ENCODE peak calls at places on chromosomes 3 and 15, in ten cellular contexts. W is Karpas-422; L is HCT116; U is mucosa of descending colon; S is ovary; C is mesendoderm; Q is CD8-positive, alpha-beta memory T cell; R is tibial nerve; A is BJ; I is transverse colon. G is an unnamed sample. For H3K36me3, the result is how much of the 10 kb centered on the place peaks cover.

GRCh38 chr3:53812434-53812833 is 33.8 kb downstream of the CHDH start:
- DNase-seq in W (no peak), L (no peak), U (no peak), S (no peak), C (peak), Q (no peak), R (no peak), A (no peak), I (no peak), G (peak)

GRCh38 chr15:87681054-87681453 is 575.5 kb downstream of the NTRK3 start:
- DNase-seq in W (peak), L (no peak), U (no peak), S (no peak), C (no peak), Q (no peak), R (no peak), A (no peak), I (no peak), G (no peak)

GRCh38 chr3:129576514-129577345 is 29.7 kb downstream of the PLXND1 start:
- DNase-seq in W (peak), L (no peak), U (peak), S (no peak), C (no peak), Q (peak), R (no peak), A (no peak), I (peak), G (no peak)

GRCh38 chr15:31504462-31504839 is 177.8 kb downstream of the KLF13 start:
- DNase-seq in W (no peak), L (no peak), U (no peak), S (no peak), C (no peak), Q (no peak), R (no peak), A (no peak), I (no peak), G (no peak)

GRCh38 chr15:32849769-32850668 is 132.2 kb downstream of the GREM1 start:
- DNase-seq in W (no peak), L (no peak), U (no peak), S (no peak), C (no peak), Q (no peak), R (no peak), A (peak), I (no peak), G (no peak)

GRCh38 chr3:197833930-197834715 is 43.1 kb downstream of the LRCH3 start:
- DNase-seq in W (no peak), L (no peak), U (no peak), S (no peak), C (no peak), Q (no peak), R (no peak), A (no peak), I (no peak), G (no peak)

GRCh38 chr15:66065325-66065724 is 188.2 kb downstream of the MEGF11 start:
- DNase-seq in W (no peak), L (no peak), U (no peak), S (no peak), C (no peak), Q (no peak), R (no peak), A (no peak), I (no peak), G (no peak)

GRCh38 chr3:120450261-120450913 is 405 bp downstream of the FSTL1 start:
- DNase-seq in W (no peak), L (no peak), U (peak), S (peak), C (peak), Q (no peak), R (peak), A (no peak), I (peak), G (peak)

GRCh38 chr15:48373855-48374421 is 42.7 kb downstream of the DUT start:
- DNase-seq in W (no peak), L (no peak), U (no peak), S (no peak), C (no peak), Q (no peak), R (no peak), A (no peak), I (no peak), G (no peak)

GRCh38 chr3:41026394-41027177 is 172.7 kb upstream of the CTNNB1 start:
- DNase-seq in W (no peak), L (no peak), U (no peak), S (peak), C (peak), Q (no peak), R (no peak), A (no peak), I (peak), G (no peak)

GRCh38 chr15:64667736-64668161 is 107.6 kb downstream of the RBPMS2 start:
- DNase-seq in W (no peak), L (no peak), U (no peak), S (no peak), C (peak), Q (no peak), R (no peak), A (peak), I (no peak), G (peak)

GRCh38 chr3:159928692-159929091 is 59.9 kb upstream of the IL12A start:
- DNase-seq in W (no peak), L (no peak), U (no peak), S (no peak), C (peak), Q (no peak), R (no peak), A (peak), I (no peak), G (no peak)

GRCh38 chr3:98967758-98968157 is 66.3 kb upstream of the DCBLD2 start:
- DNase-seq in W (no peak), L (no peak), U (no peak), S (no peak), C (no peak), Q (no peak), R (no peak), A (no peak), I (no peak), G (no peak)

GRCh38 chr3:14775011-14775410 is 43.8 kb upstream of the FGD5 start:
- DNase-seq in W (no peak), L (no peak), U (no peak), S (no peak), C (no peak), Q (no peak), R (no peak), A (no peak), I (no peak), G (no peak)

GRCh38 chr3:177977381-177978158 is 558.7 kb upstream of the KCNMB2 start:
- DNase-seq in W (no peak), L (peak), U (no peak), S (no peak), C (no peak), Q (no peak), R (no peak), A (peak), I (no peak), G (no peak)

GRCh38 chr15:57769266-57769665 is 62.8 kb downstream of the POLR2M start:
- DNase-seq in W (no peak), L (no peak), U (no peak), S (no peak), C (no peak), Q (no peak), R (peak), A (peak), I (no peak), G (no peak)

GRCh38 chr3:102114264-102114979 is 265.1 kb downstream of the NFKBIZ start:
- DNase-seq in W (no peak), L (no peak), U (no peak), S (no peak), C (no peak), Q (no peak), R (no peak), A (no peak), I (no peak), G (no peak)

GRCh38 chr3:190012784-190013183 is 107.9 kb downstream of the P3H2 start:
- DNase-seq in W (no peak), L (peak), U (no peak), S (no peak), C (no peak), Q (no peak), R (no peak), A (no peak), I (no peak), G (no peak)

DNA sequence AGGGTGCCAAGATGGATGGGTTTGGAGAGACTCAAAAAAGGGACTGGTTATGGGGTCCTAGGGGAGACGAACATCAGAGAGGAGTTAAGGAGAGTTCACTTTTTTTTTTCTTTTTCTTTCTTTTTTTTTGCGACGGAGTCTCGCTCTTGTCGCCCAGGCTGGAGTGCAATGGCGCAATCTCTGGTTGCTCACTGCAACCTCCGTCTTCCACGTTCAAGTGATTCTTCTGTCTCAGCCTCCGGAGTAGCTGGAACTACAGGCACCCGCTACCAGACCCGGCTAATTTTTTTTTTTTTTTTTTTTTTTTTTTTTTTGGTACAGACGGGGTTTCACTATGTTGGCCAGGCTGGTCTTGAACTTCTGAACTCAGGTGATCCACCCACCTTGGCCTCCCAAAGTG is 1.2 kb downstream of the SPINT1 start:
- DNase-seq in W (no peak), L (no peak), U (no peak), S (no peak), C (no peak), Q (no peak), R (no peak), A (no peak), I (no peak), G (no peak)
- H3K4me3 ChIP-seq in W (no peak), L (peak), U (peak), S (peak), C (peak), Q (peak), R (peak), A (no peak), I (peak), G (peak)

DNA sequence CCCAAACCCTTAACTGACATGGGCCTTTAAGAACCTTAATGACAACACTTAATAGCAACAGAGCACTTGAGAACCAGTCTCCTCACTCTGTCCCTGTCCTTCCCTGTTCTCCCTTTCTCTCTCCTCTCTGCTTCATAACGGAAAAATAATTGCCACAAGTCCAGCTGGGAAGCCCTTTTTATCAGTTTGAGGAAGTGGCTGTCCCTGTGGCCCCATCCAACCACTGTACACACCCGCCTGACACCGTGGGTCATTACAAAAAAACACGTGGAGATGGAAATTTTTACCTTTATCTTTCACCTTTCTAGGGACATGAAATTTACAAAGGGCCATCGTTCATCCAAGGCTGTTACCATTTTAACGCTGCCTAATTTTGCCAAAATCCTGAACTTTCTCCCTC is 49.9 kb downstream of the PGPEP1L start:
- DNase-seq in W (no peak), L (no peak), U (no peak), S (no peak), C (no peak), Q (no peak), R (no peak), A (no peak), I (no peak), G (no peak)
- H3K36me3 ChIP-seq in W (under half), L (under half), U (under half), S (under half), C (under half), Q (under half), R (half or more), A (under half), I (under half), G (half or more)

GRCh38 chr15:60751985-60752952 is 273.3 kb upstream of the ICE2 start:
- DNase-seq in W (peak), L (no peak), U (no peak), S (peak), C (no peak), Q (no peak), R (no peak), A (no peak), I (peak), G (no peak)
- H3K4me3 ChIP-seq in W (no peak), L (no peak), U (no peak), S (no peak), C (no peak), Q (no peak), R (peak), A (peak), I (no peak), G (no peak)

DNA sequence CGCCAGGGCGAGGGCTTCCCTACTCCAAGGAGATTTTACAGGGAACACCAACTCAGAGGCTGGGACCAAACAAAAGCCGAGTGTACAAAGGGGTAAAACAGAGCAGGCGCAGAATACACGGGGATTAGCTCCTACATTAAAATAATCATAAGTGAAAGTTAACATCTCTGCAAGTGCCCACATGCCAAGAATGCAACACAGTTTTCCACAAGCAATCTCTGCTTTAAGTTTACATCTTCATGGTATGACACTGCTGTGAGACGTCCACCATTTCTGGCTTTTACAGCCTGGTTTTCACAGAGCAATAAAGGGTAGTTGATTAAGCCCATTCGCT is 500 bp upstream of the VGLL3 start:
- DNase-seq in W (no peak), L (no peak), U (no peak), S (no peak), C (no peak), Q (no peak), R (no peak), A (no peak), I (no peak), G (no peak)
- H3K36me3 ChIP-seq in W (under half), L (under half), U (under half), S (under half), C (under half), Q (under half), R (under half), A (under half), I (under half), G (under half)

GRCh38 chr3:42503957-42504333 is 1.5 kb downstream of the VIPR1 start:
- DNase-seq in W (no peak), L (no peak), U (peak), S (no peak), C (no peak), Q (no peak), R (no peak), A (no peak), I (peak), G (no peak)

GRCh38 chr3:42502429-42503250 is at the start of gene VIPR1:
- DNase-seq in W (peak), L (peak), U (peak), S (peak), C (peak), Q (peak), R (no peak), A (no peak), I (peak), G (peak)

GRCh38 chr3:42504334-42505202 is 2.1 kb downstream of the VIPR1 start:
- DNase-seq in W (no peak), L (no peak), U (peak), S (no peak), C (no peak), Q (no peak), R (no peak), A (no peak), I (peak), G (no peak)

GRCh38 chr3:42501681-42502428 is 588 bp upstream of the VIPR1 start:
- DNase-seq in W (peak), L (no peak), U (peak), S (no peak), C (peak), Q (peak), R (no peak), A (no peak), I (peak), G (peak)

GRCh38 chr3:42503251-42503924 is 945 bp downstream of the VIPR1 start:
- DNase-seq in W (no peak), L (no peak), U (peak), S (no peak), C (no peak), Q (no peak), R (no peak), A (no peak), I (peak), G (no peak)
- H3K4me3 ChIP-seq in W (no peak), L (peak), U (peak), S (peak), C (no peak), Q (peak), R (no peak), A (no peak), I (peak), G (peak)

GRCh38 chr3:194671511-194671899 is 486 bp downstream of the LSG1 start:
- DNase-seq in W (peak), L (peak), U (no peak), S (no peak), C (peak), Q (no peak), R (no peak), A (no peak), I (no peak), G (peak)

GRCh38 chr3:194671900-194672808 is at the start of gene LSG1:
- DNase-seq in W (peak), L (peak), U (peak), S (peak), C (peak), Q (peak), R (peak), A (peak), I (peak), G (peak)

GRCh38 chr3:194661946-194662345 is 10.0 kb downstream of the LSG1 start:
- DNase-seq in W (no peak), L (no peak), U (no peak), S (no peak), C (no peak), Q (no peak), R (no peak), A (no peak), I (no peak), G (no peak)

GRCh38 chr3:194664857-194665256 is 7.1 kb downstream of the LSG1 start:
- DNase-seq in W (no peak), L (no peak), U (no peak), S (no peak), C (no peak), Q (no peak), R (no peak), A (no peak), I (no peak), G (no peak)

DNA sequence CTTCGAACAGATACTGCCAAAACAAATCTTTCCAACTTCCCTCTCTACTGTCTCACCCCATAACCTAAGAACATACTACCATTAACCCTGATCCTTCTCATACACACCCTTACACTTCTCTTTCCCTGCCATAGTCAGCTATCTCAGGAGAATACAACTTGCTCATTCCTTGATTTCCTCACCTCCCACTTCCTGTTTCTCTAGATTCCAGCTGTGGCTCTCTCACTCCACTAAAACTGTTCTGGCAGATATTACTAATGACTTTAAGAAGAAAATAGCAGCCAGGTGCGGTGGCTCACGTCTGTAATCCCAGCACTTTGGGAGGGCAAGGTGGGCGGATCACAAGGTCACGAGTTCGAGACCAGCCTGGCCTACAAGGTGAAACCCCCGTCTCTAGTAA is 4.6 kb downstream of the LSG1 start:
- DNase-seq in W (no peak), L (no peak), U (no peak), S (no peak), C (no peak), Q (no peak), R (no peak), A (no peak), I (no peak), G (no peak)
- H3K36me3 ChIP-seq in W (under half), L (under half), U (under half), S (under half), C (under half), Q (under half), R (half or more), A (under half), I (under half), G (under half)

DNA sequence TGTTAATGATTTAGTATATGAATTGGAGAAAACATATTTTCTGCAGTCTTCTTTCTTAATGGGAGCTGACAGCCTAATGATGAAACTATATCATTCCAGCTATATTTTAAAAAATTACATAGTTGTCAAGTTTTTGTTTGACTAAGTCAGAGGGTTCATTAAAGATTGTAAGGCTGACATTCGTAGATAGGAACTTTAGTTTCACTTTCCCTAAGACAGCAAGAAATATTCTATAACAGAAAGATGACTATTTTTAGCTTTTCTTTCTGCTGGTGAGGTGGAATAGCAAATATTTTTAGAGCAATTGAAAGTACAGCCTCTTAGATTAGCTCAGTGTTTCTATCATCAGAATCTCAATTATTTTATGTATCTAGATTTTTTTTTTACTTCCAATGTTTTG is 60.2 kb downstream of the PIAS1 start:
- DNase-seq in W (no peak), L (no peak), U (no peak), S (no peak), C (no peak), Q (no peak), R (no peak), A (no peak), I (no peak), G (no peak)
- H3K4me3 ChIP-seq in W (peak), L (no peak), U (no peak), S (peak), C (no peak), Q (no peak), R (peak), A (peak), I (peak), G (no peak)

GRCh38 chr15:50750227-50750597 is 15.3 kb downstream of the SPPL2A start:
- DNase-seq in W (no peak), L (no peak), U (no peak), S (no peak), C (no peak), Q (no peak), R (no peak), A (no peak), I (no peak), G (no peak)

GRCh38 chr15:50740955-50741354 is 24.6 kb downstream of the SPPL2A start:
- DNase-seq in W (no peak), L (no peak), U (no peak), S (no peak), C (no peak), Q (no peak), R (no peak), A (no peak), I (no peak), G (no peak)

DNA sequence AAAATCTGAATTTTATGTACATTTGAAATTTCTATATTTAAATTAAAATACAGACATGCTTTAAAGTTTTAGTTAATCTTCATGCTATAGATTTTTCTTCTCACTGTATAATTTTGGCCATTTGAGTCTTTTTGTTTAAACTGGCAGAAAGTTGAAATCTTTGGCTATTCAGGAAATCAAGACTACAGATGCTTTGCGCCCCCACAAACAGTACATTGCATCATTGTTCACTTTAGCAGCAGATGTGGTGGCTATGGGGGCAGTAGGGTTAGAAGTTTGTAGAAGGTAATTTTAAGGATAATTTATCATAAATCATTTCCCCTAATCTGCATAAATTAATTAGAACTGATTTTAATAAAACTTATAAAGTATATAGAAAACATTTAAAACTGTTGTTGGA is 20.9 kb downstream of the SPPL2A start:
- DNase-seq in W (no peak), L (no peak), U (no peak), S (no peak), C (no peak), Q (no peak), R (no peak), A (no peak), I (no peak), G (no peak)
- H3K36me3 ChIP-seq in W (under half), L (under half), U (under half), S (under half), C (under half), Q (under half), R (half or more), A (under half), I (under half), G (under half)

GRCh38 chr3:195112361-195112791 is 158.6 kb downstream of the XXYLT1 start:
- DNase-seq in W (no peak), L (no peak), U (no peak), S (no peak), C (no peak), Q (no peak), R (no peak), A (no peak), I (no peak), G (no peak)
- H3K4me3 ChIP-seq in W (no peak), L (no peak), U (no peak), S (no peak), C (no peak), Q (no peak), R (no peak), A (no peak), I (no peak), G (no peak)